ENCODE peak calls at places on chromosomes 13 and 19, in nine cellular contexts. M is A549, T is transverse colon, L is ovary, C is suprapubic skin, S is SK-N-SH, G is tibial nerve, N is stomach, W is H1. I is an unnamed sample.

GRCh38 chr19:16233081-16233776 is 35.5 kb downstream of the AP1M1 start:
- DNase-seq in M (no peak), N (no peak), L (no peak), C (no peak), S (peak; percentile 22), W (no peak), T (no peak), G (peak; percentile 8), I (no peak)

GRCh38 chr13:90717451-90717936 is 630.0 kb upstream of the MIR17HG start:
- DNase-seq in N (no peak), T (no peak), G (no peak), W (no peak), C (no peak), M (no peak), L (no peak), S (no peak), I (no peak)

GRCh38 chr13:34256236-34256635 is 438.3 kb downstream of the RFC3 start:
- DNase-seq in C (no peak), T (no peak), L (no peak), W (no peak), M (no peak), N (no peak), S (no peak), G (no peak), I (no peak)

GRCh38 chr19:27679905-27680304 is 1533.0 kb downstream of the UQCRFS1 start:
- DNase-seq in N (no peak), L (no peak), M (no peak), G (no peak), W (no peak), C (no peak), S (no peak), T (no peak), I (no peak)

GRCh38 chr13:107258599-107259187 is 690.8 kb upstream of the ARGLU1 start:
- DNase-seq in C (no peak), L (no peak), M (no peak), T (no peak), G (no peak), S (no peak), N (no peak), W (no peak), I (no peak)

GRCh38 chr13:94967183-94968039 is 255.1 kb upstream of the SOX21 start:
- DNase-seq in G (no peak), L (no peak), S (peak; percentile 79), C (no peak), T (no peak), N (peak; percentile 29), W (no peak), M (peak; percentile 38), I (no peak)

GRCh38 chr13:52738719-52739467 is 727 bp downstream of the CNMD start:
- DNase-seq in M (no peak), N (no peak), C (no peak), T (no peak), L (no peak), W (no peak), G (no peak), S (no peak), I (no peak)

GRCh38 chr19:9531933-9532332 is 6.5 kb downstream of the ZNF426 start:
- DNase-seq in N (no peak), M (peak; percentile 10), G (no peak), S (no peak), W (no peak), C (no peak), T (no peak), L (no peak), I (no peak)

GRCh38 chr19:12450817-12451216 is 10.0 kb upstream of the ZNF443 start:
- DNase-seq in C (no peak), M (no peak), S (no peak), W (no peak), N (no peak), G (no peak), L (no peak), T (no peak), I (no peak)

GRCh38 chr19:55256562-55257460 is 2.0 kb downstream of the PPP6R1 start:
- DNase-seq in C (no peak), T (no peak), S (no peak), L (no peak), N (no peak), G (no peak), W (no peak), M (no peak), I (no peak)

GRCh38 chr13:107231941-107232340 is 664.0 kb upstream of the ARGLU1 start:
- DNase-seq in T (no peak), M (no peak), W (no peak), G (no peak), S (no peak), L (no peak), N (no peak), C (no peak), I (no peak)

GRCh38 chr13:112767506-112768471 is 78.0 kb downstream of the ATP11A start:
- DNase-seq in G (no peak), M (no peak), S (no peak), N (no peak), C (no peak), W (no peak), T (peak; percentile 52), L (no peak), I (no peak)

GRCh38 chr13:79779761-79780160 is 298.8 kb downstream of the NDFIP2 start:
- DNase-seq in M (no peak), C (no peak), T (peak; percentile 33), G (peak; percentile 29), L (peak; percentile 52), S (no peak), W (no peak), N (no peak), I (peak; percentile 69)

GRCh38 chr19:1650627-1651009 is 1.8 kb downstream of the TCF3 start:
- DNase-seq in M (no peak), S (peak; percentile 67), L (no peak), W (no peak), T (no peak), C (no peak), G (no peak), N (no peak), I (no peak)

GRCh38 chr19:29583196-29584006 is 22.7 kb upstream of the POP4 start:
- DNase-seq in N (no peak), G (no peak), W (no peak), T (no peak), S (no peak), L (no peak), C (no peak), M (no peak), I (no peak)

GRCh38 chr13:104289400-104289799 is 1223.2 kb upstream of the SLC10A2 start:
- DNase-seq in T (no peak), S (no peak), M (no peak), W (no peak), C (no peak), G (no peak), N (no peak), L (no peak), I (no peak)

GRCh38 chr13:20718958-20719566 is 15.6 kb downstream of the IL17D start:
- DNase-seq in W (no peak), N (no peak), C (no peak), G (no peak), M (no peak), T (no peak), S (no peak), L (no peak), I (no peak)

GRCh38 chr13:63455938-63456337 is 2040.3 kb upstream of the PCDH20 start:
- DNase-seq in L (no peak), G (no peak), T (no peak), C (no peak), S (peak; percentile 4), M (no peak), N (no peak), W (no peak), I (no peak)

DNA sequence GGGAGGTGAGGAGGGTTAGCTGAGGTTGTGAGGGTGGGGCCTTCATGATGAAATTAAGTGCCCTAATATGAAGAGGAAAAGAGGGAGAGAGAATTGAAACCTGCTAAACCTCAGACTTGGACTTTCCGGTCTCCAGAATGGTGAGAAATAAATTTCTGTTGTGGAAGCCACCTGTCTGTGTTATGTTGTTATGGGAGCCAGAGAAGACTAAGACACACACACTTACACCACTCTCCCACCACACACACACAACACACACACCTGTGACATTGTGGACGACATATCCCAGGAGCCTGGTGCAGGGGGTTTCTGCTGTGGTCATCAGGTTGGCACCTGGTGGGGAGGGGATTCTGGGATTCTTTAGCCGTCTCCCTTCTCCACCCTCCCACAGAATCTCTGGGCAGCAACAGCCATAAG is 14.0 kb downstream of the KLK4 start:
- DNase-seq in N (no peak), G (no peak), C (no peak), T (no peak), M (no peak), W (no peak), L (no peak), S (no peak), I (no peak)
- TF ChIP-seq EP300 in N (no peak), G (no peak), C (no peak), T (no peak), M (no peak), W (no peak), L (no peak), S (no peak), I (no peak)

GRCh38 chr13:35722438-35723060 is 246.1 kb upstream of the MAB21L1 start:
- DNase-seq in G (no peak), C (no peak), T (no peak), W (no peak), S (no peak), L (no peak), M (no peak), N (no peak), I (no peak)

GRCh38 chr13:35720690-35721554 is 244.4 kb upstream of the MAB21L1 start:
- DNase-seq in W (peak; percentile 60), T (peak; percentile 42), G (no peak), S (peak; percentile 89), M (peak; percentile 39), L (peak; percentile 58), N (peak; percentile 49), C (no peak), I (peak; percentile 74)

GRCh38 chr13:35723061-35723461 is 246.6 kb upstream of the MAB21L1 start:
- DNase-seq in N (no peak), T (peak; percentile 11), L (peak; percentile 61), S (no peak), W (no peak), M (no peak), C (no peak), G (peak; percentile 23), I (peak; percentile 77)

GRCh38 chr13:35724480-35724879 is 248.0 kb upstream of the MAB21L1 start:
- DNase-seq in G (no peak), S (no peak), M (no peak), T (no peak), N (no peak), C (no peak), L (no peak), W (no peak), I (no peak)

GRCh38 chr13:35723820-35724219 is 247.3 kb upstream of the MAB21L1 start:
- DNase-seq in S (peak; percentile 34), L (peak; percentile 28), M (no peak), G (no peak), T (no peak), N (no peak), C (no peak), W (no peak), I (no peak)
- TF ChIP-seq EP300 in S (peak; percentile 49), L (no peak), M (no peak), G (no peak), T (no peak), N (no peak), C (no peak), W (no peak), I (no peak)

GRCh38 chr19:52351512-52351911 is 15.5 kb downstream of the ZNF610 start:
- DNase-seq in N (no peak), S (peak; percentile 34), T (no peak), M (no peak), G (no peak), W (no peak), L (no peak), C (no peak), I (no peak)
- TF ChIP-seq EP300 in N (no peak), S (no peak), T (no peak), M (no peak), G (no peak), W (no peak), L (no peak), C (no peak), I (no peak)

GRCh38 chr19:5470264-5470671 is 15.1 kb downstream of the ZNRF4 start:
- DNase-seq in C (no peak), S (no peak), N (peak; percentile 26), L (no peak), G (no peak), T (peak; percentile 48), W (no peak), M (peak; percentile 61), I (no peak)
- TF ChIP-seq EP300 in C (no peak), S (no peak), N (no peak), L (no peak), G (no peak), T (no peak), W (no peak), M (no peak), I (no peak)

I was measured in sigmoid colon.